ENCODE peak calls at places on chromosomes 3 and 15, in ten cellular contexts. O is Karpas-422; T is tibial nerve; B is heart left ventricle; V is pancreas; Q is ovary; Z is Caco-2; I is left ventricle myocardium inferior; K is CD8-positive, alpha-beta T cell; H is uterus. L is an unnamed sample.

GRCh38 chr3:14861451-14862302 is 42.9 kb downstream of the FGD5 start:
- DNase-seq in Z (no peak), O (no peak), V (no peak), K (no peak), T (no peak), B (no peak), Q (no peak), H (no peak), I (no peak), L (no peak)

GRCh38 chr15:42920281-42921048 is at the start of gene TTBK2:
- DNase-seq in I (peak; percentile 99), Z (peak; percentile 98), V (peak; percentile 98), T (peak; percentile 97), K (peak; percentile 94), B (peak; percentile 99), O (peak; percentile 99), H (peak; percentile 99), Q (peak; percentile 99), L (peak; percentile 99)

GRCh38 chr3:53170325-53171108 is 9.5 kb downstream of the PRKCD start:
- DNase-seq in B (no peak), K (no peak), Q (no peak), O (peak; percentile 76), I (no peak), T (no peak), V (no peak), Z (no peak), H (no peak), L (no peak)

GRCh38 chr15:96428742-96429141 is 98.2 kb downstream of the NR2F2 start:
- DNase-seq in O (no peak), V (no peak), K (no peak), B (no peak), T (peak; percentile 48), H (no peak), Q (no peak), Z (no peak), I (no peak), L (no peak)

GRCh38 chr3:141262306-141262705 is 30.7 kb downstream of the PXYLP1 start:
- DNase-seq in I (no peak), B (no peak), H (no peak), Z (no peak), K (no peak), T (no peak), Q (no peak), O (no peak), V (no peak), L (no peak)

GRCh38 chr15:60423540-60423939 is 25.8 kb upstream of the ANXA2 start:
- DNase-seq in T (no peak), O (no peak), K (no peak), H (no peak), Q (no peak), Z (peak; percentile 56), V (no peak), I (no peak), B (no peak), L (no peak)

GRCh38 chr3:112786881-112787625 is 59.6 kb downstream of the CD200R1L start:
- DNase-seq in Q (no peak), T (no peak), B (no peak), V (no peak), K (no peak), H (no peak), Z (no peak), O (no peak), I (no peak), L (no peak)

GRCh38 chr3:172249039-172249438 is 199.2 kb downstream of the GHSR start:
- DNase-seq in K (no peak), H (no peak), V (no peak), Z (no peak), I (no peak), B (no peak), T (no peak), Q (no peak), O (no peak), L (no peak)

GRCh38 chr3:157176108-157176507 is 16.2 kb upstream of the CCNL1 start:
- DNase-seq in H (no peak), V (no peak), Q (peak; percentile 19), K (no peak), Z (no peak), B (no peak), I (no peak), O (no peak), T (no peak), L (no peak)

GRCh38 chr15:70322051-70322668 is 224.4 kb upstream of the TLE3 start:
- DNase-seq in B (no peak), K (no peak), O (peak; percentile 65), T (no peak), Z (no peak), I (no peak), Q (no peak), V (no peak), H (no peak), L (no peak)
- H3K4me1 ChIP-seq in B (no peaks in the 10 kb centered on the region), K (no peaks in the 10 kb centered on the region), O (peaks cover 56% of the 10 kb centered on the region), T (peaks cover 13% of the 10 kb centered on the region), Z (peaks cover 26% of the 10 kb centered on the region), I (peaks cover 37% of the 10 kb centered on the region), Q (peaks cover 15% of the 10 kb centered on the region), V (no peaks in the 10 kb centered on the region), H (peaks cover 12% of the 10 kb centered on the region), L (peaks cover 27% of the 10 kb centered on the region)

GRCh38 chr3:125109541-125109925 is 53.7 kb upstream of the HEG1 start:
- DNase-seq in Z (no peak), T (no peak), Q (no peak), B (no peak), V (no peak), I (no peak), O (peak; percentile 80), K (no peak), H (no peak), L (no peak)
- H3K27me3 ChIP-seq in Z (no peaks in the 10 kb centered on the region), T (no peaks in the 10 kb centered on the region), Q (no peaks in the 10 kb centered on the region), B (no peaks in the 10 kb centered on the region), V (no peaks in the 10 kb centered on the region), I (no peaks in the 10 kb centered on the region), O (no peaks in the 10 kb centered on the region), K (no peaks in the 10 kb centered on the region), H (no peaks in the 10 kb centered on the region), L (no peaks in the 10 kb centered on the region)

DNA sequence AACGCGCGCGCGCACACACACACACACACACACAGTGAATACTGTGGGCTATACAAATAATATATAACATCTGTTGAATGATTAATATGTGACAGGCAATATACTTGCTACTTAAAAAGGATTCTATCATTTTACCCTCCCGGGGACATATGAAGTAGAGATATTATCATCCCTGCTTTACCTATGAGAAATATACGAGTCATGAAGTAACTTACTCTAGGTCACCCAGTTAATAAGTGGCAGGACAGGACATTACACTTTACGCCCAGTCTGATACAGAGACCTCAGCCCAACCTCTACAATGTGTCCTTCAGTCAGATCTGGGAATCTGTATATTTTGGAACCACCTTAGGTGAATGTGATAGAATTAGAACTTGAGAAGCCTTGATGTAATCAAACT is 55.4 kb downstream of the CCDC54 start:
- DNase-seq in H (no peak), B (no peak), T (no peak), Z (no peak), K (no peak), V (no peak), O (no peak), Q (no peak), I (no peak), L (no peak)
- H3K4me3 ChIP-seq in H (no peak overlapping the region), B (peak overlapping the region; percentile 76), T (no peak overlapping the region), Z (no peak overlapping the region), K (no peak overlapping the region), V (no peak overlapping the region), O (no peak overlapping the region), Q (no peak overlapping the region), I (peak overlapping the region; percentile 80), L (no peak overlapping the region)

DNA sequence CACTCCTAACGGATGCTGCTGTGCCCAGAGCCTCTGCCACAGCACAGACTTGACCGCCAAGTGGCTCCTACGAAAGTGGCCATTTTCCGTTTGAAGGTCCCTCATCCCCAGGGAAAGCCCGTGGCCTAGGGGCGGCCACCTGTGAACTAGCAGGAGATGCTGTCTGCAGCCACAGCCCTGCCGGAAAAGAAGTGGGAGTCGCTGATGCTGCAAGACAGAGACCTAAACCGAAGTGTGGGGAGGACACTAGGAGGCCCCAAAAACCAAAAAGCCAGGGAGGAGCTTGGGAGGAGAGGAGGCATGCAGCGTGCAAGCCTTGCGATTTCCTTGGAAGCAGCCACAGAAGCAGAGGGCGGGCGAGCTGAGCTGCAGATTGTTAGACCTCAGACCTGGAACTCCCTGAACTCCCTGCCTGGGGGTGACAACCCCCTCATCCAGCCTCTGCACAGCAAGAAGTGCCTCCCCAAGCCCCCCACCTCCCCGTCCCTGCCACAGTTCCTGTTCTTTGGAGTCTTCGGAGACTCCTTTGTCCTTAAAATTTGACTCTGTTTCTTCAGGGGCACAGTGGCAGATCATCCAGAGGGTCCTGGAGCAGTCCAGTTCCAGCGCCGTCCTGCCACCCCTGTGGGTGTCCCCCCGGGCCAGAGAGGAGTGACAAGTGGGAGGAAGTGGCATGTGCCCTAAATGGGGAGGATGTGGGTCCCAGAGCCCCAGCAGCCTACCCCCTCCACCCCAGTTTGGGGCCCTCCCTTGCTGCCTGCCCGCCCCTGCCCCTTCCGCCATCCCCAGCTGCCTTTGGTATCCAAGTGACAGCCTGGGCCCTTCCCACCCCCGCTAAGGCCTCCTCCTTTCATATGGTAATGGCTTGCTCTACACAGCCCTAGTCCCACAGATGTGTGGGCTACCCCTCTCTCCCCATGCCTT is 43.7 kb downstream of the KLHL25 start:
- DNase-seq in Z (no peak), H (peak; percentile 60), O (no peak), K (no peak), I (no peak), V (peak; percentile 48), Q (no peak), B (no peak), T (no peak), L (no peak)
- H3K4me1 ChIP-seq in Z (no peaks in the 10 kb centered on the region), H (peaks cover 7% of the 10 kb centered on the region), O (no peaks in the 10 kb centered on the region), K (peaks cover 26% of the 10 kb centered on the region), I (peaks cover 87% of the 10 kb centered on the region), V (peaks cover 12% of the 10 kb centered on the region), Q (peaks cover 14% of the 10 kb centered on the region), B (peaks cover 4% of the 10 kb centered on the region), T (peaks cover 25% of the 10 kb centered on the region), L (peaks cover 7% of the 10 kb centered on the region)

DNA sequence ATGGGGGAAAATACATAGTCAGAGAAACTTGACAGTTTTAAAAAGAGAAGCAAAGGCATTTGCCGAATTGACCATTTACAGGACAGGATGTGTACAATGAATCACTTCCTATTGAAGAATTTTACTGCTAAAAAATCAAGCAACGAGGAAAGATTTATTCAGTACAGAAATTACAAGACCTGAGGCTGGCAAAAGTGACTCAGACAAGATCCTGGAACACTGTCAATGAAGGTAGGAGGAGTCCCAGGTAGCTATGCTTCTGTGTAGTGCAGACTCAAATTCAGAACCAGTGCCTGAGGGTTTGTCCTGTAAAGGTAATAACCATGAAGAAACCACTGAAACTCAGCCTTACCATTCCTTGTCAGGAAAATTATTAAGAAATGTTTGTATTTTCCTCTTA is 120.9 kb downstream of the ZMAT3 start:
- DNase-seq in O (no peak), Z (no peak), Q (no peak), T (no peak), K (no peak), H (no peak), I (no peak), B (no peak), V (no peak), L (no peak)
- H3K27me3 ChIP-seq in O (no peaks in the 10 kb centered on the region), Z (no peaks in the 10 kb centered on the region), Q (no peaks in the 10 kb centered on the region), T (no peaks in the 10 kb centered on the region), K (no peaks in the 10 kb centered on the region), H (no peaks in the 10 kb centered on the region), I (no peaks in the 10 kb centered on the region), B (no peaks in the 10 kb centered on the region), V (no peaks in the 10 kb centered on the region), L (no peaks in the 10 kb centered on the region)

L was measured in prostate gland.